ENCODE peak calls at places on chromosomes 3 and 15, in six cellular contexts. U, I, Y, P, K and O are unnamed samples.

GRCh38 chr15:78396976-78397375 is 41.0 kb upstream of the IREB2 start:
- DNase-seq in U (no peak), I (no peak), Y (no peak), P (no peak), K (no peak), O (no peak)

GRCh38 chr3:62665627-62666433 is 209.4 kb downstream of the CADPS start:
- DNase-seq in U (peak), I (peak), Y (peak), P (no peak), K (no peak), O (no peak)

GRCh38 chr3:148606979-148607378 is 90.7 kb upstream of the AGTR1 start:
- DNase-seq in U (no peak), I (no peak), Y (no peak), P (no peak), K (no peak), O (no peak)

GRCh38 chr3:38907426-38907825 is 91.4 kb upstream of the SCN10A start:
- DNase-seq in U (no peak), I (no peak), Y (peak), P (no peak), K (no peak), O (no peak)

GRCh38 chr3:169624533-169624972 is 39.0 kb downstream of the MECOM start:
- DNase-seq in U (no peak), I (no peak), Y (no peak), P (no peak), K (no peak), O (no peak)

GRCh38 chr15:68062214-68062613 is 8.1 kb downstream of the PIAS1 start:
- DNase-seq in U (no peak), I (no peak), Y (no peak), P (no peak), K (no peak), O (no peak)

GRCh38 chr3:123448503-123449091 is at the start of gene ADCY5:
- DNase-seq in U (no peak), I (no peak), Y (no peak), P (no peak), K (no peak), O (no peak)

GRCh38 chr3:150146891-150147761 is 176.4 kb upstream of the PFN2 start:
- DNase-seq in U (peak), I (no peak), Y (peak), P (no peak), K (no peak), O (peak)

GRCh38 chr3:172251211-172251610 is 197.0 kb downstream of the GHSR start:
- DNase-seq in U (no peak), I (no peak), Y (no peak), P (no peak), K (no peak), O (no peak)

GRCh38 chr15:28113426-28114113 is 14.5 kb upstream of the OCA2 start:
- DNase-seq in U (no peak), I (no peak), Y (no peak), P (no peak), K (no peak), O (no peak)

GRCh38 chr15:53384417-53384816 is 375.0 kb downstream of the WDR72 start:
- DNase-seq in U (no peak), I (no peak), Y (no peak), P (no peak), K (no peak), O (no peak)

GRCh38 chr15:69554321-69554961 is 101.8 kb downstream of the RPLP1 start:
- DNase-seq in U (no peak), I (no peak), Y (no peak), P (no peak), K (no peak), O (no peak)

GRCh38 chr15:93900476-93901400 is 330.6 kb upstream of the MCTP2 start:
- DNase-seq in U (no peak), I (no peak), Y (no peak), P (no peak), K (no peak), O (no peak)

GRCh38 chr15:59376735-59377134 is 4.1 kb upstream of the MYO1E start:
- DNase-seq in U (no peak), I (no peak), Y (peak), P (no peak), K (no peak), O (no peak)

GRCh38 chr3:97575742-97576141 is 188.8 kb upstream of the ARL6 start:
- DNase-seq in U (no peak), I (no peak), Y (no peak), P (no peak), K (no peak), O (no peak)

GRCh38 chr3:90033242-90033641 is 925.8 kb downstream of the EPHA3 start:
- DNase-seq in U (no peak), I (no peak), Y (no peak), P (no peak), K (no peak), O (no peak)

GRCh38 chr3:78978037-78978436 is 789.8 kb downstream of the ROBO1 start:
- DNase-seq in U (no peak), I (no peak), Y (peak), P (no peak), K (no peak), O (no peak)

GRCh38 chr3:140848675-140849074 is 93.0 kb upstream of the SLC25A36 start:
- DNase-seq in U (no peak), I (no peak), Y (no peak), P (no peak), K (no peak), O (no peak)

GRCh38 chr3:9231488-9231887 is 18.0 kb downstream of the SRGAP3 start:
- DNase-seq in U (no peak), I (no peak), Y (no peak), P (no peak), K (no peak), O (no peak)

GRCh38 chr3:64023861-64024223 is 548 bp upstream of the PSMD6 start:
- DNase-seq in U (no peak), I (no peak), Y (no peak), P (no peak), K (no peak), O (no peak)

GRCh38 chr15:25385986-25386385 is 52.8 kb downstream of the UBE3A start:
- DNase-seq in U (no peak), I (no peak), Y (no peak), P (no peak), K (no peak), O (no peak)

GRCh38 chr3:16177962-16178627 is 3.6 kb downstream of the GALNT15 start:
- DNase-seq in U (peak), I (peak), Y (peak), P (peak), K (peak), O (no peak)

GRCh38 chr3:23490459-23490858 is 287.3 kb downstream of the UBE2E2 start:
- DNase-seq in U (peak), I (no peak), Y (peak), P (no peak), K (no peak), O (peak)